ENCODE peak calls at places on chromosomes 11 and 22, in eight cellular contexts. A, M, Z, E, T, S, H and Y are unnamed samples. For H3K27me3, the result is how much of the 10 kb centered on the place peaks cover.

GRCh38 chr11:11436715-11437313 is 83.8 kb upstream of the CSNK2A3 start:
- DNase-seq in E (peak), M (no peak), H (no peak), Z (no peak), A (no peak), S (no peak), T (no peak), Y (no peak)

GRCh38 chr11:45500457-45500856 is 165.0 kb downstream of the CHST1 start:
- DNase-seq in S (no peak), E (no peak), M (no peak), H (no peak), T (no peak), A (no peak), Z (no peak), Y (no peak)

GRCh38 chr11:116162086-116162485 is 610.7 kb downstream of the BUD13 start:
- DNase-seq in E (no peak), Z (no peak), T (no peak), A (no peak), S (peak), M (no peak), H (no peak), Y (no peak)

GRCh38 chr11:3340025-3340424 is 38.9 kb downstream of the ZNF195 start:
- DNase-seq in A (peak), H (no peak), E (no peak), S (no peak), M (no peak), T (no peak), Z (no peak), Y (peak)

GRCh38 chr11:83156996-83157754 is at the start of gene PCF11:
- DNase-seq in H (no peak), Z (no peak), A (no peak), M (no peak), S (peak), T (no peak), E (no peak), Y (no peak)

GRCh38 chr11:76629133-76629852 is 41.3 kb downstream of the LRRC32 start:
- DNase-seq in M (peak), A (no peak), Z (no peak), E (peak), T (peak), H (peak), S (no peak), Y (peak)

GRCh38 chr22:37943471-37944198 is 9.8 kb downstream of the C22orf23 start:
- DNase-seq in A (no peak), H (no peak), T (no peak), Z (no peak), E (no peak), M (no peak), S (no peak), Y (no peak)

GRCh38 chr11:101428918-101429317 is 154.9 kb downstream of the TRPC6 start:
- DNase-seq in E (no peak), T (no peak), S (no peak), M (no peak), Z (no peak), H (no peak), A (no peak), Y (no peak)

GRCh38 chr22:46007848-46008261 is 30.9 kb upstream of the WNT7B start:
- DNase-seq in Z (peak), H (peak), A (peak), E (peak), S (no peak), T (no peak), M (no peak), Y (peak)

GRCh38 chr11:75328426-75329277 is 22.8 kb downstream of the ARRB1 start:
- DNase-seq in E (peak), T (peak), S (peak), A (no peak), Z (peak), H (peak), M (peak), Y (peak)

GRCh38 chr11:109037856-109038780 is 373.2 kb downstream of the DDX10 start:
- DNase-seq in H (no peak), M (no peak), E (no peak), Z (no peak), A (no peak), S (no peak), T (no peak), Y (peak)

GRCh38 chr11:20005747-20006146 is 154.5 kb downstream of the DBX1 start:
- DNase-seq in S (no peak), E (no peak), H (no peak), Z (no peak), M (no peak), A (no peak), T (no peak), Y (no peak)

GRCh38 chr11:17734418-17734911 is at the start of gene KCNC1:
- DNase-seq in H (peak), M (no peak), T (no peak), E (peak), Z (no peak), S (peak), A (no peak), Y (peak)

GRCh38 chr11:116927163-116927772 is 89.8 kb upstream of the APOA1 start:
- DNase-seq in T (no peak), Z (no peak), A (no peak), M (no peak), E (no peak), H (no peak), S (no peak), Y (no peak)

GRCh38 chr11:66288138-66288865 is 641 bp downstream of the YIF1A start:
- DNase-seq in S (peak), T (peak), Z (no peak), E (no peak), M (no peak), A (no peak), H (peak), Y (peak)

GRCh38 chr11:97722065-97722464 is 1298.7 kb upstream of the CNTN5 start:
- DNase-seq in E (no peak), T (no peak), H (peak), Z (no peak), M (no peak), A (peak), S (no peak), Y (peak)

GRCh38 chr11:127217941-127218615 is 217.5 kb upstream of the KIRREL3 start:
- DNase-seq in T (no peak), H (peak), E (no peak), M (no peak), S (no peak), Z (no peak), A (no peak), Y (peak)

GRCh38 chr11:14642873-14643696 is 519 bp upstream of the PDE3B start:
- DNase-seq in H (no peak), Z (no peak), S (no peak), A (no peak), M (no peak), T (no peak), E (no peak), Y (peak)

GRCh38 chr22:26534874-26535470 is 22.7 kb upstream of the TFIP11 start:
- DNase-seq in T (no peak), A (no peak), S (no peak), M (no peak), E (no peak), H (no peak), Z (no peak), Y (no peak)

GRCh38 chr11:61694971-61695706 is 14.9 kb downstream of the DAGLA start:
- DNase-seq in S (no peak), E (peak), A (no peak), T (no peak), H (peak), M (no peak), Z (peak), Y (peak)

GRCh38 chr11:12410006-12410728 is 32.8 kb downstream of the PARVA start:
- DNase-seq in T (no peak), S (peak), H (no peak), Z (no peak), E (no peak), M (no peak), A (no peak), Y (peak)

GRCh38 chr11:28058333-28058732 is 49.6 kb downstream of the KIF18A start:
- DNase-seq in E (no peak), A (peak), H (no peak), T (no peak), S (no peak), M (no peak), Z (no peak), Y (no peak)

GRCh38 chr11:12159351-12160099 is 49.1 kb downstream of the MICAL2 start:
- DNase-seq in M (no peak), T (no peak), S (no peak), Z (no peak), H (no peak), E (no peak), A (peak), Y (peak)

GRCh38 chr11:67606150-67606476 is 623 bp upstream of the NDUFV1 start:
- DNase-seq in T (peak), M (no peak), H (peak), E (no peak), A (no peak), Z (no peak), S (no peak), Y (no peak)

DNA sequence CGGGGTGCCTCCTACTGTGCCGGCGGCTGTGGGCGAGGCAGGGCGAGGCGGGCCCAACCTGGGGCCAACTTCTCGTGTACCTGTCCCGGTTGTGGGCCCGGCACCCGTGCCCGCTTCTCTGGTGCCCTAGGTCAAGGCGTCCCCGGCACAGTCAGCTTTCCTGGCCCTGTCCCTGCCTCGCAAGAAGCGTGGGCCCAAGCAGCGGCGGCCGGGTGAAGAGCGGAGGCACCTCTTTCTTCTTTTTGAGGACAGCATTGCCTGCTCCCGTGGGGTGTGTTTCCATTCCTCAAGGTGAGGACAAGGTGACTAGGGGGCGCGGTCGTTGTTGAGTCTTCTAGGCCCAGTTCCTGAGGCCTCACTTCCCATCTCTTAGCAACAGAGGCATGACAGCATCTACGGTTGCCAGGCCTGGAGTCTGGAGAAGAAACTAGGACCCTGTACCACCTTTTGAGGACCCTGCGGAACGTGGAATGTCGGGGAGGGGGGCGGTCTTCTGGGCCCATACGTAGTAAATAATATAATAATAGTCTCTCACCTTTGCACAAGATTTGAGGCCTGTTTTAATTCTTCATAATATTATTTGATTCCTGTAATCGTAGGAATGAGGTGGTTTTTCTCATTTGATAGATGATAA is 418 bp downstream of the ACO2 start:
- DNase-seq in H (no peak), T (no peak), A (no peak), E (peak), S (no peak), Z (peak), M (no peak), Y (no peak)
- H3K27ac ChIP-seq in H (peak), T (peak), A (peak), E (peak), S (peak), Z (peak), M (peak), Y (peak)

GRCh38 chr22:36619797-36620390 is 83.7 kb downstream of the CACNG2 start:
- DNase-seq in H (no peak), A (no peak), E (no peak), T (no peak), S (no peak), M (no peak), Z (no peak), Y (no peak)
- H3K27me3 ChIP-seq in H (under half), A (under half), E (half or more), T (under half), S (under half), M (under half), Z (half or more), Y (under half)

GRCh38 chr22:39530136-39530535 is 2.4 kb downstream of the RPS19BP1 start:
- DNase-seq in A (no peak), M (no peak), Z (no peak), T (no peak), E (no peak), S (no peak), H (no peak), Y (peak)

GRCh38 chr22:39528681-39529486 is 3.7 kb downstream of the RPS19BP1 start:
- DNase-seq in T (peak), E (peak), Z (peak), S (peak), H (peak), A (peak), M (peak), Y (peak)

GRCh38 chr22:39530692-39531331 is 1.7 kb downstream of the RPS19BP1 start:
- DNase-seq in Z (no peak), E (no peak), M (no peak), S (no peak), T (no peak), H (no peak), A (no peak), Y (peak)

GRCh38 chr22:39528080-39528661 is 4.4 kb downstream of the RPS19BP1 start:
- DNase-seq in T (no peak), S (no peak), Z (no peak), H (no peak), A (no peak), E (no peak), M (no peak), Y (peak)

GRCh38 chr22:39529487-39529851 is 3.1 kb downstream of the RPS19BP1 start:
- DNase-seq in H (no peak), S (no peak), M (no peak), T (no peak), E (no peak), A (no peak), Z (no peak), Y (peak)
- H3K27ac ChIP-seq in H (no peak), S (no peak), M (peak), T (peak), E (peak), A (no peak), Z (peak), Y (no peak)

DNA sequence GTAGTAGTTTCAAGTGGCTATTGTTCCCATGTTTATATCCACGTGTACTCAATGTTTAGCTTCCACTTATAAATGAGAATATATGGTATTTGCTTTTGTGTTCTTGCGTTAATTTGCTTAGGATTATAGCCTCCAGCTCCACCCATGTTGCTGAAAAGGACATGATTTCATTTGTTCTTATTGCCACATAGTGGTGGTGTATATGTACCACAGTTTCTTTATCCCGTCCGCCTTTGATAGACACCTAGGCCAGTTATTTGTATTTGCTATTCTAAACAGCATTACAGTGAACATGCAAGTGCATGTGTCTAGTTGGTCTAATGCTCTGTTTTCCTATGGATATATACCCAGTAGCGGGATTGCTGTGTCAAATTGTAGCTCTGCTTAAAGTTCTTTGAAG is 6.8 kb downstream of the OR51B2 start:
- DNase-seq in A (no peak), E (no peak), M (no peak), S (no peak), H (no peak), T (no peak), Z (no peak), Y (no peak)
- H3K27me3 ChIP-seq in A (under half), E (under half), M (under half), S (under half), H (under half), T (under half), Z (under half), Y (under half)